ENCODE peak calls at places on chromosomes 13 and 19, in four cellular contexts. One of them, this sample, is unnamed. For H3K4me1 and H3K9me3, the result is how much of the 10 kb centered on the place peaks cover.

GRCh38 chr19:5434970-5435641 is 20.1 kb upstream of the ZNRF4 start:
- DNase-seq in stomach: no peak
- DNase-seq in heart left ventricle: no peak
- DNase-seq in PC-9: no peak
- DNase-seq in this sample: no peak

GRCh38 chr13:106497079-106497478 is 38.4 kb downstream of the EFNB2 start:
- DNase-seq in heart left ventricle: no peak
- DNase-seq in PC-9: no peak
- DNase-seq in stomach: no peak
- DNase-seq in this sample: no peak

GRCh38 chr19:43798546-43799409 is 3.5 kb downstream of the LYPD5 start:
- DNase-seq in PC-9: peak
- DNase-seq in stomach: peak
- DNase-seq in heart left ventricle: no peak
- DNase-seq in this sample: no peak

GRCh38 chr19:7670150-7670784 is 1.4 kb downstream of the RETN start:
- DNase-seq in stomach: no peak
- DNase-seq in heart left ventricle: no peak
- DNase-seq in PC-9: no peak
- DNase-seq in this sample: no peak

GRCh38 chr13:51501592-51502205 is 48.9 kb upstream of the INTS6 start:
- DNase-seq in heart left ventricle: no peak
- DNase-seq in stomach: no peak
- DNase-seq in PC-9: no peak
- DNase-seq in this sample: no peak

GRCh38 chr13:76812206-76812882 is 73.9 kb downstream of the KCTD12 start:
- DNase-seq in PC-9: no peak
- DNase-seq in heart left ventricle: peak
- DNase-seq in stomach: no peak
- DNase-seq in this sample: no peak

GRCh38 chr13:113837554-113838355 is 26.1 kb downstream of the GAS6 start:
- DNase-seq in heart left ventricle: peak
- DNase-seq in PC-9: peak
- DNase-seq in stomach: peak
- DNase-seq in this sample: peak

GRCh38 chr13:20714563-20715339 is 11.3 kb downstream of the IL17D start:
- DNase-seq in heart left ventricle: peak
- DNase-seq in PC-9: no peak
- DNase-seq in stomach: no peak
- DNase-seq in this sample: peak

GRCh38 chr19:2469102-2469914 is 6.6 kb upstream of the GADD45B start:
- DNase-seq in stomach: no peak
- DNase-seq in heart left ventricle: no peak
- DNase-seq in PC-9: peak
- DNase-seq in this sample: no peak

GRCh38 chr13:102798653-102799543 is at the start of the genes BIVM and POGLUT2:
- DNase-seq in stomach: peak
- DNase-seq in heart left ventricle: peak
- DNase-seq in PC-9: peak
- DNase-seq in this sample: peak

GRCh38 chr13:79385694-79386093 is 20.4 kb downstream of the RBM26 start:
- DNase-seq in heart left ventricle: no peak
- DNase-seq in stomach: no peak
- DNase-seq in PC-9: no peak
- DNase-seq in this sample: no peak

GRCh38 chr13:61144834-61145593 is 270.6 kb downstream of the PCDH20 start:
- DNase-seq in heart left ventricle: no peak
- DNase-seq in stomach: no peak
- DNase-seq in PC-9: no peak
- DNase-seq in this sample: no peak

GRCh38 chr19:16620584-16620983 is 7.4 kb downstream of the MED26 start:
- DNase-seq in PC-9: no peak
- DNase-seq in heart left ventricle: no peak
- DNase-seq in stomach: no peak
- DNase-seq in this sample: no peak

GRCh38 chr13:47397739-47398138 is 500.9 kb upstream of the HTR2A start:
- DNase-seq in heart left ventricle: no peak
- DNase-seq in PC-9: no peak
- DNase-seq in stomach: no peak
- DNase-seq in this sample: no peak

GRCh38 chr13:70386919-70387318 is 278.7 kb upstream of the KLHL1 start:
- DNase-seq in stomach: no peak
- DNase-seq in PC-9: no peak
- DNase-seq in heart left ventricle: no peak
- DNase-seq in this sample: no peak

GRCh38 chr13:29758591-29759114 is 91.8 kb downstream of the UBL3 start:
- DNase-seq in heart left ventricle: no peak
- DNase-seq in PC-9: peak
- DNase-seq in stomach: peak
- DNase-seq in this sample: no peak

GRCh38 chr13:23458972-23459371 is 25.5 kb upstream of the SACS start:
- DNase-seq in heart left ventricle: no peak
- DNase-seq in stomach: no peak
- DNase-seq in PC-9: no peak
- DNase-seq in this sample: no peak

GRCh38 chr13:46050771-46051170 is 1.8 kb downstream of the ZC3H13 start:
- DNase-seq in PC-9: no peak
- DNase-seq in heart left ventricle: no peak
- DNase-seq in stomach: no peak
- DNase-seq in this sample: no peak

GRCh38 chr13:34967851-34968562 is 25.9 kb downstream of the NBEA start:
- DNase-seq in stomach: no peak
- DNase-seq in PC-9: peak
- DNase-seq in heart left ventricle: no peak
- DNase-seq in this sample: no peak

GRCh38 chr19:52716578-52716977 is 18.3 kb downstream of the ZNF611 start:
- DNase-seq in PC-9: no peak
- DNase-seq in heart left ventricle: no peak
- DNase-seq in stomach: no peak
- DNase-seq in this sample: no peak

GRCh38 chr13:77136902-77137420 is 110.0 kb upstream of the FBXL3 start:
- DNase-seq in heart left ventricle: no peak
- DNase-seq in PC-9: no peak
- DNase-seq in stomach: no peak
- DNase-seq in this sample: no peak

GRCh38 chr13:48876289-48876688 is 99.4 kb upstream of the FNDC3A start:
- DNase-seq in heart left ventricle: no peak
- DNase-seq in PC-9: no peak
- DNase-seq in stomach: no peak
- DNase-seq in this sample: no peak

GRCh38 chr13:48571121-48571901 is 38.4 kb upstream of the RCBTB2 start:
- DNase-seq in PC-9: no peak
- DNase-seq in stomach: no peak
- DNase-seq in heart left ventricle: no peak
- DNase-seq in this sample: peak

GRCh38 chr19:2550431-2551171 is 74.7 kb downstream of the GADD45B start:
- DNase-seq in heart left ventricle: no peak
- DNase-seq in stomach: no peak
- DNase-seq in PC-9: no peak
- DNase-seq in this sample: peak

GRCh38 chr19:28026636-28027035 is 1186.3 kb downstream of the UQCRFS1 start:
- DNase-seq in PC-9: no peak
- DNase-seq in stomach: no peak
- DNase-seq in heart left ventricle: no peak
- DNase-seq in this sample: no peak

GRCh38 chr13:93729383-93729782 is 502.8 kb downstream of the GPC6 start:
- DNase-seq in heart left ventricle: no peak
- DNase-seq in stomach: no peak
- DNase-seq in PC-9: no peak
- DNase-seq in this sample: no peak

GRCh38 chr13:51562011-51562671 is 22.1 kb upstream of the WDFY2 start:
- DNase-seq in heart left ventricle: no peak
- DNase-seq in PC-9: no peak
- DNase-seq in stomach: no peak
- DNase-seq in this sample: no peak

GRCh38 chr19:54121259-54121658 is 5.7 kb downstream of the PRPF31 start:
- DNase-seq in PC-9: no peak
- DNase-seq in stomach: no peak
- DNase-seq in heart left ventricle: no peak
- DNase-seq in this sample: no peak

GRCh38 chr13:39765801-39766463 is 110.5 kb downstream of the COG6 start:
- DNase-seq in stomach: peak
- DNase-seq in heart left ventricle: no peak
- DNase-seq in PC-9: no peak
- DNase-seq in this sample: peak

GRCh38 chr13:38262211-38262610 is 87.4 kb upstream of the UFM1 start:
- DNase-seq in heart left ventricle: no peak
- DNase-seq in PC-9: no peak
- DNase-seq in stomach: no peak
- DNase-seq in this sample: no peak

GRCh38 chr13:80900557-80900956 is 559.6 kb upstream of the SPRY2 start:
- DNase-seq in heart left ventricle: no peak
- DNase-seq in PC-9: no peak
- DNase-seq in stomach: no peak
- DNase-seq in this sample: no peak

GRCh38 chr13:101949681-101950080 is 452.2 kb downstream of the FGF14 start:
- DNase-seq in PC-9: peak
- DNase-seq in stomach: no peak
- DNase-seq in heart left ventricle: no peak
- DNase-seq in this sample: no peak

GRCh38 chr19:44752123-44752815 is 3.8 kb downstream of the BCL3 start:
- DNase-seq in stomach: no peak
- DNase-seq in PC-9: no peak
- DNase-seq in heart left ventricle: no peak
- DNase-seq in this sample: no peak

GRCh38 chr13:113427562-113428468 is 25.5 kb downstream of the ADPRHL1 start:
- DNase-seq in heart left ventricle: no peak
- DNase-seq in stomach: no peak
- DNase-seq in PC-9: peak
- DNase-seq in this sample: no peak

GRCh38 chr13:34156841-34157365 is 339.0 kb downstream of the RFC3 start:
- DNase-seq in stomach: peak
- DNase-seq in PC-9: peak
- DNase-seq in heart left ventricle: peak
- DNase-seq in this sample: peak

GRCh38 chr19:33554821-33555220 is 33.2 kb upstream of the PEPD start:
- DNase-seq in stomach: no peak
- DNase-seq in heart left ventricle: no peak
- DNase-seq in PC-9: no peak
- DNase-seq in this sample: no peak

GRCh38 chr13:114118763-114119123 is 13.7 kb downstream of the RASA3 start:
- DNase-seq in PC-9: no peak
- DNase-seq in heart left ventricle: no peak
- DNase-seq in stomach: no peak
- DNase-seq in this sample: peak

GRCh38 chr13:39224841-39225240 is 186.6 kb downstream of the NHLRC3 start:
- DNase-seq in heart left ventricle: no peak
- DNase-seq in PC-9: no peak
- DNase-seq in stomach: no peak
- DNase-seq in this sample: no peak

GRCh38 chr13:97280478-97280877 is 58.3 kb downstream of the MBNL2 start:
- DNase-seq in stomach: no peak
- DNase-seq in PC-9: peak
- DNase-seq in heart left ventricle: no peak
- DNase-seq in this sample: no peak

GRCh38 chr13:97279913-97280312 is 57.8 kb downstream of the MBNL2 start:
- DNase-seq in stomach: no peak
- DNase-seq in PC-9: no peak
- DNase-seq in heart left ventricle: no peak
- DNase-seq in this sample: no peak

GRCh38 chr13:97279079-97279411 is 56.9 kb downstream of the MBNL2 start:
- DNase-seq in stomach: no peak
- DNase-seq in heart left ventricle: no peak
- DNase-seq in PC-9: no peak
- DNase-seq in this sample: no peak

GRCh38 chr13:97276862-97277269 is 54.7 kb downstream of the MBNL2 start:
- DNase-seq in PC-9: no peak
- DNase-seq in heart left ventricle: no peak
- DNase-seq in stomach: no peak
- DNase-seq in this sample: no peak

GRCh38 chr13:97278395-97279078 is 56.4 kb downstream of the MBNL2 start:
- DNase-seq in heart left ventricle: no peak
- DNase-seq in PC-9: peak
- DNase-seq in stomach: no peak
- DNase-seq in this sample: no peak
- H3K4me1 ChIP-seq in heart left ventricle: half or more
- H3K4me1 ChIP-seq in PC-9: half or more
- H3K4me1 ChIP-seq in stomach: under half
- H3K4me1 ChIP-seq in this sample: under half

GRCh38 chr19:56441206-56441792 is 35.8 kb downstream of the ZNF667 start:
- DNase-seq in PC-9: no peak
- DNase-seq in heart left ventricle: no peak
- DNase-seq in stomach: no peak
- DNase-seq in this sample: no peak
- H3K9me3 ChIP-seq in PC-9: under half
- H3K9me3 ChIP-seq in heart left ventricle: half or more
- H3K9me3 ChIP-seq in stomach: half or more
- H3K9me3 ChIP-seq in this sample: under half

DNA sequence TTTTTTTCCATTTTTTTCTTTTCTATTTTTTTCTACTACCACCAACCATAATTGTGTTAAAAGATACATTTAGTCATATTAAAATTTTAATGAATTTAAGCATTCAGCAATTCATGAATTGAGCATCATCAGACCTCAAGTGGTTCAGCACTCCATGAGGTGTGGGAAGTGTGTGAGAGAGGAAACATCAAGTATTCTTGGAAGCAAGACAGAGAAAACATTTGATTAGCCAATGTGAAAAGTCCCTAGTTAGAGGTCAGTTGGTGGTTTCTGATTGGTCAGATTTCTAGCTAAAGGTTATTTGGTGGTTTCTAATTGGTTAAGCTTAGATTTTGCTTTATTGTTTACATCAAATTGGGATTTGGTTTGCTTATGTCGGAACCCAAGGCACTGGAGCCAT is 134.7 kb downstream of the KLF5 start:
- DNase-seq in stomach: no peak
- DNase-seq in heart left ventricle: no peak
- DNase-seq in PC-9: no peak
- DNase-seq in this sample: no peak
- H3K27ac ChIP-seq in stomach: no peak
- H3K27ac ChIP-seq in heart left ventricle: no peak
- H3K27ac ChIP-seq in PC-9: peak
- H3K27ac ChIP-seq in this sample: no peak

DNA sequence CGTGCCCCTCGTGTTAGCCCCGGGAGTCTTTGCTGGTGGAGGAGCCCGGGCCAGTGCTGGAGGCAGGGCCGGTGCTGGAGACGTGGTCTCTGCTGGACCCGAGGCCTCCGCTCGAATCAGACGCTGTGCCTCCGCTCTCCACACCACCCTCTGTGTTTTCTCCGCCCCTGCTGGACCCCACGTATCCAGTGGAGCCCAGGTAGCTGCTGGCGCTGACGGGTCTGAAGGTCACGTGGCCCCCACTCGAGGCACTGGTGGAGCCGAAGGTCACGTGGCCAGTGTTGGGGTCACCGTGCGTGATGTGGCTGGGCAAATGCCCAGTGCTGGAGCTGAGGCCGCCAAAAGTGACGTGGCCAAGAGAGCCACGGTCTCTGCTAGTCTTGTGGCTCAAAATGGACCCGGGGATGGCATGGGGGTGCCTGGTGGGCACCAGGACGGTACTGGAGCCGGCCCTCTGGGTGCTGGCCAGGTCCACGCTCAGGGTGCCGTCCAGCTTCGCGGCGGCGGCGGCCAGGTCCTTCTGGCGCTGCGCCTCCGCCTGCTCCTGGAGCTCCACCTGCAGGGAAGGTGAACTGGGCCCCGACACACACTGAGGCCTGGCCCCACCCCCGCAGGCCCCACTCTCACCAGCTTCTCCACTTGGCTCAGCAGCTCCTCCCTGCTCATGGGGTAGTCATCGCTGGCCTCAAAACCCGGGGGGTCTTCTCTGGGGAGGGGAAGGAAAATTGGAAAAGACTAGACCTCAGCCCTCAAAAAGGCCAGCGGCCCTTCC is 27.3 kb downstream of the ZNF114 start:
- DNase-seq in stomach: no peak
- DNase-seq in heart left ventricle: no peak
- DNase-seq in PC-9: no peak
- DNase-seq in this sample: no peak
- H3K4me1 ChIP-seq in stomach: under half
- H3K4me1 ChIP-seq in heart left ventricle: under half
- H3K4me1 ChIP-seq in PC-9: under half
- H3K4me1 ChIP-seq in this sample: under half

This sample was measured in SJCRH30.